ENCODE peak calls at places on chromosomes 5 and 9, in nine cellular contexts. One of them, this sample, is unnamed.
A peak's percentile ranks its signal among the peaks of the same experiment; 100 is the strongest.

GRCh38 chr5:3811116-3811515 is 215.5 kb downstream of the IRX1 start:
- DNase-seq in A673: no peak
- DNase-seq in stimulated activated CD4-positive, alpha-beta T cell treated with anti-CD3 and anti-CD28 coated beads, Interleukin-2, amount 100 ng/mL, for 48 hours: no peak
- DNase-seq in RPMI7951: no peak
- DNase-seq in A172: no peak
- DNase-seq in ACHN: no peak
- DNase-seq in mesothelial cell of epicardium: no peak
- DNase-seq in activated T-cell treated with anti-CD3 and anti-CD28 coated beads, Interleukin-2, amount 50 U/mL, for 24 hours: no peak
- DNase-seq in HCEC 1CT: no peak
- DNase-seq in this sample: peak; percentile 79

GRCh38 chr9:78821126-78821822 is 524.3 kb downstream of the PSAT1 start:
- DNase-seq in A673: peak; percentile 68
- DNase-seq in stimulated activated CD4-positive, alpha-beta T cell treated with anti-CD3 and anti-CD28 coated beads, Interleukin-2, amount 100 ng/mL, for 48 hours: no peak
- DNase-seq in RPMI7951: peak; percentile 68
- DNase-seq in A172: peak; percentile 89
- DNase-seq in ACHN: peak; percentile 56
- DNase-seq in mesothelial cell of epicardium: no peak
- DNase-seq in activated T-cell treated with anti-CD3 and anti-CD28 coated beads, Interleukin-2, amount 50 U/mL, for 24 hours: no peak
- DNase-seq in HCEC 1CT: peak; percentile 43
- DNase-seq in this sample: peak; percentile 53

GRCh38 chr9:83130541-83130940 is 67.6 kb upstream of the RASEF start:
- DNase-seq in A673: no peak
- DNase-seq in stimulated activated CD4-positive, alpha-beta T cell treated with anti-CD3 and anti-CD28 coated beads, Interleukin-2, amount 100 ng/mL, for 48 hours: no peak
- DNase-seq in RPMI7951: no peak
- DNase-seq in A172: no peak
- DNase-seq in ACHN: no peak
- DNase-seq in mesothelial cell of epicardium: no peak
- DNase-seq in activated T-cell treated with anti-CD3 and anti-CD28 coated beads, Interleukin-2, amount 50 U/mL, for 24 hours: no peak
- DNase-seq in HCEC 1CT: no peak
- DNase-seq in this sample: peak; percentile 93

GRCh38 chr9:37449877-37450632 is 15.2 kb downstream of the ZBTB5 start:
- DNase-seq in A673: peak; percentile 97
- DNase-seq in stimulated activated CD4-positive, alpha-beta T cell treated with anti-CD3 and anti-CD28 coated beads, Interleukin-2, amount 100 ng/mL, for 48 hours: no peak
- DNase-seq in RPMI7951: peak; percentile 49
- DNase-seq in A172: no peak
- DNase-seq in ACHN: no peak
- DNase-seq in mesothelial cell of epicardium: no peak
- DNase-seq in activated T-cell treated with anti-CD3 and anti-CD28 coated beads, Interleukin-2, amount 50 U/mL, for 24 hours: no peak
- DNase-seq in HCEC 1CT: no peak
- DNase-seq in this sample: no peak

GRCh38 chr9:126589349-126589748 is 24.4 kb upstream of the LMX1B start:
- DNase-seq in A673: no peak
- DNase-seq in stimulated activated CD4-positive, alpha-beta T cell treated with anti-CD3 and anti-CD28 coated beads, Interleukin-2, amount 100 ng/mL, for 48 hours: no peak
- DNase-seq in RPMI7951: no peak
- DNase-seq in A172: no peak
- DNase-seq in ACHN: no peak
- DNase-seq in mesothelial cell of epicardium: no peak
- DNase-seq in activated T-cell treated with anti-CD3 and anti-CD28 coated beads, Interleukin-2, amount 50 U/mL, for 24 hours: no peak
- DNase-seq in HCEC 1CT: no peak
- DNase-seq in this sample: no peak

GRCh38 chr9:6414291-6414690 is 1.3 kb downstream of the UHRF2 start:
- DNase-seq in A673: peak; percentile 29
- DNase-seq in stimulated activated CD4-positive, alpha-beta T cell treated with anti-CD3 and anti-CD28 coated beads, Interleukin-2, amount 100 ng/mL, for 48 hours: no peak
- DNase-seq in RPMI7951: peak; percentile 49
- DNase-seq in A172: peak; percentile 19
- DNase-seq in ACHN: peak; percentile 59
- DNase-seq in mesothelial cell of epicardium: no peak
- DNase-seq in activated T-cell treated with anti-CD3 and anti-CD28 coated beads, Interleukin-2, amount 50 U/mL, for 24 hours: no peak
- DNase-seq in HCEC 1CT: peak; percentile 37
- DNase-seq in this sample: peak; percentile 36

GRCh38 chr5:160021818-160022446 is 13.0 kb downstream of the TTC1 start:
- DNase-seq in A673: peak; percentile 74
- DNase-seq in stimulated activated CD4-positive, alpha-beta T cell treated with anti-CD3 and anti-CD28 coated beads, Interleukin-2, amount 100 ng/mL, for 48 hours: peak; percentile 55
- DNase-seq in RPMI7951: peak; percentile 53
- DNase-seq in A172: peak; percentile 55
- DNase-seq in ACHN: peak; percentile 64
- DNase-seq in mesothelial cell of epicardium: no peak
- DNase-seq in activated T-cell treated with anti-CD3 and anti-CD28 coated beads, Interleukin-2, amount 50 U/mL, for 24 hours: no peak
- DNase-seq in HCEC 1CT: peak; percentile 61
- DNase-seq in this sample: peak; percentile 71

GRCh38 chr9:111559000-111559610 is 34.1 kb downstream of the ZNF483 start:
- DNase-seq in A673: no peak
- DNase-seq in stimulated activated CD4-positive, alpha-beta T cell treated with anti-CD3 and anti-CD28 coated beads, Interleukin-2, amount 100 ng/mL, for 48 hours: no peak
- DNase-seq in RPMI7951: peak; percentile 37
- DNase-seq in A172: no peak
- DNase-seq in ACHN: no peak
- DNase-seq in mesothelial cell of epicardium: no peak
- DNase-seq in activated T-cell treated with anti-CD3 and anti-CD28 coated beads, Interleukin-2, amount 50 U/mL, for 24 hours: no peak
- DNase-seq in HCEC 1CT: peak; percentile 64
- DNase-seq in this sample: peak; percentile 59

GRCh38 chr9:100714372-100715099 is 136.7 kb downstream of the CAVIN4 start:
- DNase-seq in A673: peak; percentile 80
- DNase-seq in stimulated activated CD4-positive, alpha-beta T cell treated with anti-CD3 and anti-CD28 coated beads, Interleukin-2, amount 100 ng/mL, for 48 hours: peak; percentile 61
- DNase-seq in RPMI7951: peak; percentile 58
- DNase-seq in A172: peak; percentile 59
- DNase-seq in ACHN: peak; percentile 51
- DNase-seq in mesothelial cell of epicardium: peak; percentile 55
- DNase-seq in activated T-cell treated with anti-CD3 and anti-CD28 coated beads, Interleukin-2, amount 50 U/mL, for 24 hours: no peak
- DNase-seq in HCEC 1CT: peak; percentile 14
- DNase-seq in this sample: peak; percentile 73

GRCh38 chr9:104286792-104287191 is 192.7 kb downstream of the SMC2 start:
- DNase-seq in A673: no peak
- DNase-seq in stimulated activated CD4-positive, alpha-beta T cell treated with anti-CD3 and anti-CD28 coated beads, Interleukin-2, amount 100 ng/mL, for 48 hours: no peak
- DNase-seq in RPMI7951: no peak
- DNase-seq in A172: peak; percentile 22
- DNase-seq in ACHN: no peak
- DNase-seq in mesothelial cell of epicardium: no peak
- DNase-seq in activated T-cell treated with anti-CD3 and anti-CD28 coated beads, Interleukin-2, amount 50 U/mL, for 24 hours: no peak
- DNase-seq in HCEC 1CT: peak; percentile 34
- DNase-seq in this sample: peak; percentile 14

GRCh38 chr5:116626272-116626723 is 51.7 kb upstream of the SEMA6A start:
- DNase-seq in A673: peak; percentile 92
- DNase-seq in stimulated activated CD4-positive, alpha-beta T cell treated with anti-CD3 and anti-CD28 coated beads, Interleukin-2, amount 100 ng/mL, for 48 hours: no peak
- DNase-seq in RPMI7951: no peak
- DNase-seq in A172: no peak
- DNase-seq in ACHN: peak; percentile 21
- DNase-seq in mesothelial cell of epicardium: peak; percentile 37
- DNase-seq in activated T-cell treated with anti-CD3 and anti-CD28 coated beads, Interleukin-2, amount 50 U/mL, for 24 hours: no peak
- DNase-seq in HCEC 1CT: no peak
- DNase-seq in this sample: peak; percentile 74

GRCh38 chr5:59433174-59433573 is 460.4 kb downstream of the PDE4D start:
- DNase-seq in A673: no peak
- DNase-seq in stimulated activated CD4-positive, alpha-beta T cell treated with anti-CD3 and anti-CD28 coated beads, Interleukin-2, amount 100 ng/mL, for 48 hours: no peak
- DNase-seq in RPMI7951: no peak
- DNase-seq in A172: no peak
- DNase-seq in ACHN: no peak
- DNase-seq in mesothelial cell of epicardium: no peak
- DNase-seq in activated T-cell treated with anti-CD3 and anti-CD28 coated beads, Interleukin-2, amount 50 U/mL, for 24 hours: no peak
- DNase-seq in HCEC 1CT: no peak
- DNase-seq in this sample: no peak